ENCODE peak calls at places on chromosomes 16 and 17, in six cellular contexts. U, F, W, S, Q and P are unnamed samples.

GRCh38 chr17:76504117-76504516 is 2.9 kb upstream of the RHBDF2 start:
- DNase-seq in F (no peak), W (no peak), U (no peak), Q (no peak), S (no peak), P (no peak)

GRCh38 chr16:11152677-11153321 is 103.2 kb downstream of the SOCS1 start:
- DNase-seq in S (no peak), Q (no peak), F (no peak), W (no peak), U (no peak), P (no peak)

GRCh38 chr17:18262641-18263040 is 2.2 kb downstream of the MIEF2 start:
- DNase-seq in W (no peak), S (no peak), U (no peak), F (no peak), Q (peak; percentile 50), P (no peak)

GRCh38 chr16:5580320-5580719 is 482.7 kb upstream of the EEF2KMT start:
- DNase-seq in W (no peak), F (no peak), Q (no peak), S (no peak), U (no peak), P (no peak)

GRCh38 chr17:9024497-9024896 is 3.2 kb downstream of the NTN1 start:
- DNase-seq in W (no peak), U (peak; percentile 37), Q (no peak), S (no peak), F (no peak), P (no peak)

GRCh38 chr17:63772801-63773271 is 561 bp downstream of the CCDC47 start:
- DNase-seq in W (no peak), S (no peak), U (no peak), Q (no peak), F (peak; percentile 4), P (no peak)

GRCh38 chr16:65817066-65817465 is 549.4 kb upstream of the CDH5 start:
- DNase-seq in Q (no peak), S (no peak), U (no peak), F (no peak), W (no peak), P (no peak)

GRCh38 chr17:32518856-32519768 is 32.3 kb downstream of the CDK5R1 start:
- DNase-seq in W (no peak), U (peak; percentile 86), F (no peak), S (no peak), Q (peak; percentile 62), P (peak; percentile 57)

GRCh38 chr17:77329741-77330531 is 189.2 kb downstream of the SEC14L1 start:
- DNase-seq in F (no peak), Q (no peak), U (peak; percentile 10), W (no peak), S (no peak), P (no peak)

GRCh38 chr16:58472827-58473226 is 27.1 kb upstream of the NDRG4 start:
- DNase-seq in Q (no peak), W (no peak), F (no peak), S (no peak), U (no peak), P (no peak)

GRCh38 chr17:77770331-77771105 is 188.0 kb upstream of the TNRC6C start:
- DNase-seq in W (peak; percentile 20), Q (no peak), U (no peak), S (no peak), F (peak; percentile 26), P (no peak)

GRCh38 chr17:50184611-50185398 is 16.6 kb downstream of the COL1A1 start:
- DNase-seq in F (no peak), S (peak; percentile 90), Q (no peak), U (no peak), W (no peak), P (no peak)

GRCh38 chr16:86882586-86883280 is 304.4 kb downstream of the FOXL1 start:
- DNase-seq in U (no peak), S (no peak), F (no peak), W (peak; percentile 63), Q (peak; percentile 52), P (no peak)

GRCh38 chr16:57756424-57757325 is 21.1 kb downstream of the KATNB1 start:
- DNase-seq in Q (no peak), F (no peak), U (no peak), S (no peak), W (no peak), P (no peak)

GRCh38 chr17:78387982-78388941 is 9.8 kb downstream of the PGS1 start:
- DNase-seq in W (no peak), U (no peak), S (no peak), F (no peak), Q (peak; percentile 32), P (no peak)

GRCh38 chr17:56109811-56110210 is 43.5 kb upstream of the ANKFN1 start:
- DNase-seq in F (no peak), U (no peak), S (no peak), Q (no peak), W (no peak), P (no peak)

GRCh38 chr17:22507823-22508222 is 815.5 kb downstream of the KCNJ18 start:
- DNase-seq in Q (no peak), S (no peak), U (no peak), F (no peak), W (no peak), P (no peak)

GRCh38 chr17:73420897-73421296 is 109.1 kb upstream of the CDC42EP4 start:
- DNase-seq in F (no peak), S (no peak), W (no peak), Q (no peak), U (no peak), P (no peak)

GRCh38 chr17:50111687-50112655 is 16.8 kb downstream of the PDK2 start:
- DNase-seq in U (no peak), W (no peak), Q (peak; percentile 75), F (no peak), S (no peak), P (no peak)

GRCh38 chr17:327971-328370 is 24.6 kb downstream of the RPH3AL start:
- DNase-seq in W (no peak), U (no peak), Q (no peak), S (no peak), F (no peak), P (no peak)

GRCh38 chr16:65489531-65490023 is 367.7 kb upstream of the CDH11 start:
- DNase-seq in Q (no peak), U (no peak), S (no peak), W (no peak), F (no peak), P (no peak)

GRCh38 chr17:49494937-49495841 is at the start of gene NGFR:
- DNase-seq in W (no peak), U (peak; percentile 67), Q (peak; percentile 64), F (no peak), S (no peak), P (no peak)

GRCh38 chr16:86563489-86564345 is 2.9 kb upstream of the FOXC2 start:
- DNase-seq in Q (peak; percentile 80), U (peak; percentile 93), W (peak; percentile 80), F (no peak), S (peak; percentile 92), P (peak; percentile 88)

DNA sequence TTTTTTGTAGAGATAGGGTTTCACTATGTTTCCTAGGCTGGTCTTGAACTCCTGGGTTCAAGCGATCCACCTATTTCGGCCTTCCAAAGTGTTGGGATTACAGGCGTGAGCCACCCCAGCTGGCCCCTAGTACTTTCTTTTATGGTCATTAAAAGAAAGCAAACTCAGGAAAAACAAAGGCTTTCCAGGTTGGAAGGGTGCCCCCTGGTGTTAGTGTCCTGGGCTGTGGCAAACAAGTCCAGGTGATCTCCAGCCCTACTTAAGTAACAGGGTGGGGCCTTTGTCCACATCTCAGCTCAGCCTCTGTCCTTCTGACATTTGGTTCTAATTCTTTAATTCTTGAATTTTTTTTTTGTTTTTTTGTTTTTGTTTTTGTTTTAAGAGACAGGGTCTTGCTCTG is 6.9 kb downstream of the IGFBP4 start:
- DNase-seq in U (peak; percentile 78), Q (no peak), W (no peak), S (no peak), F (no peak), P (no peak)
- TF ChIP-seq CTCF in U (peak; percentile 22), Q (peak; percentile 17), W (peak; percentile 57), S (no peak), F (peak; percentile 49), P (peak; percentile 57)

DNA sequence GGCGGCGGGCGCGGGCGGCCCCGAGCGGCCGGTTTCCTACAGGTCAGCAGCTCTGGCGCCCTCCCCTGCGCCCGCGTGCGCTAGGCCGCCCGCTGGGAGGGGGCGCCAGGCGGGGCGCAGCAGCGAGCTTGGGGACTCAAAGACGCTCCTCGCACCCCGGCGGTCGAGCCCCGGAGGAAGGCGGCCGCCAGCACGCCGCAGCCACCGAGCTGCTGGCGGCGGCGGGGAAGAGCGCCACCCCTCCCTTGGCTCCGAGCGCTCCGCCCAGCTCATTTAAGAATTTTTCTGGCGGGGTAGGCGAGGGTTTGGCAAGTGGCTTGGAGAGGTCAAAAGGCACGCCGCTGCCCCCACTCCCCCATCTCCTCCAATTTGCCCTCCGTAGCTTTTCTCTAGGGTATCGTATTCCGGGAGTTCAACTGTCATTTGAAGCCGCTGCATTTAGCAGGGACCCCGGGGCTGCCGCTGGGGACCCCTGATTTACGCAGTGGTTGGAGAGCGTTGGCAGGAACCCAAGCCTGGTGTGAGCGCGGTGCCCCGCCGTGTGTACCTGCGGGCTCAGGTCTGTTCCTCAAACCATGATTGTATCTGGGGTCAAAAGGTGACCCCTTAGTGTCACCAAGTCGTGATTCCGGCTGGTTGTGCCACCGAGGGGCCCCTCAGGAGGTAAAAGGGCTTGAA is 59.5 kb upstream of the GSE1 start:
- DNase-seq in Q (peak; percentile 83), F (no peak), S (no peak), U (peak; percentile 76), W (no peak), P (peak; percentile 68)
- TF ChIP-seq CTCF in Q (no peak), F (peak; percentile 20), S (no peak), U (no peak), W (peak; percentile 3), P (peak; percentile 39)

DNA sequence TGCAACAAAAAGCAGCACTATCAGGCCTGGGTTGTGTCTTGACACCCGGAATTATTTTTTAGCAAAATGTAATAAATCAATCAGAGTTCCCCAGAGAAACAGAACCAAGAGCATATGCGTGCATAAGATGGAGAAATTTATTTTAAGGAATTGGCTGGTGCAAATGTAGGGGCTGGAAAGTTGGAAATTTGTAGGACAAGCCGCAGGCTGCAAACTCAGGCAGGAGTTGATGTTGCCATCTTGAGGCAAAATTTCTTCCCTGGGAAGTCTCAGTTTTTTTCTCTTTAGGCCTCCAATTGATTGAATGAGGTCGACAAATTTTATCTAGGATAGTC is 158.9 kb upstream of the FAM20A start:
- DNase-seq in F (no peak), Q (no peak), U (no peak), W (no peak), S (no peak), P (no peak)
- TF ChIP-seq CTCF in F (no peak), Q (no peak), U (no peak), W (no peak), S (no peak), P (no peak)

GRCh38 chr17:29445844-29446243 is 55.7 kb downstream of the TAOK1 start:
- DNase-seq in S (no peak), F (no peak), Q (no peak), U (no peak), W (no peak), P (no peak)
- TF ChIP-seq CTCF in S (no peak), F (no peak), Q (no peak), U (no peak), W (no peak), P (no peak)